ENCODE peak calls at places on chromosomes 1 and 21, in ten cellular contexts. Y is lower lobe of right lung, D is mucosa of gallbladder, M is activated T-cell treated with anti-CD3 and anti-CD28 coated beads for 1 hour, Z is lung microvascular endothelial cell, E is OCI-M1, A is amniotic stem cell, C is uterus, K is anterior cingulate cortex, N is cardiac muscle cell. G is an unnamed sample.
A peak's percentile ranks its signal among the peaks of the same experiment; 100 is the strongest.

GRCh38 chr1:9378801-9379200 is 86.1 kb downstream of the SPSB1 start:
- DNase-seq in Y (no peak), M (no peak), E (no peak), D (no peak), Z (no peak), K (no peak), N (no peak), C (no peak), A (no peak), G (no peak)

GRCh38 chr1:113975211-113975895 is 3.9 kb upstream of the OLFML3 start:
- DNase-seq in E (peak; percentile 82), C (no peak), M (no peak), Z (no peak), A (no peak), N (peak; percentile 27), K (no peak), D (no peak), Y (no peak), G (no peak)

GRCh38 chr1:245859510-245860114 is 647.5 kb downstream of the SMYD3 start:
- DNase-seq in Z (peak; percentile 73), N (no peak), M (no peak), Y (no peak), A (no peak), C (no peak), K (no peak), D (no peak), E (peak; percentile 10), G (no peak)

GRCh38 chr1:174998569-174999215 is 1.1 kb upstream of the CACYBP start:
- DNase-seq in K (no peak), N (peak; percentile 62), E (peak; percentile 85), M (peak; percentile 23), C (peak; percentile 25), D (peak; percentile 47), Z (peak; percentile 61), A (no peak), Y (no peak), G (peak; percentile 50)

GRCh38 chr1:21837476-21837875 is 25.4 kb downstream of the LDLRAD2 start:
- DNase-seq in E (no peak), D (no peak), K (no peak), Y (no peak), N (no peak), C (no peak), Z (no peak), M (no peak), A (no peak), G (no peak)

GRCh38 chr1:40840526-40841323 is 21.4 kb downstream of the CITED4 start:
- DNase-seq in E (peak; percentile 75), N (no peak), M (no peak), K (no peak), A (no peak), D (no peak), Y (no peak), Z (peak; percentile 28), C (no peak), G (no peak)

GRCh38 chr1:77742011-77742555 is 17.6 kb downstream of the USP33 start:
- DNase-seq in N (no peak), A (no peak), K (no peak), E (peak; percentile 36), Z (no peak), M (no peak), C (no peak), Y (no peak), D (no peak), G (no peak)

GRCh38 chr1:41382531-41383090 is 21.4 kb downstream of the FOXO6 start:
- DNase-seq in E (no peak), Y (peak; percentile 68), Z (peak; percentile 41), A (no peak), C (peak; percentile 79), M (no peak), K (no peak), N (peak; percentile 59), D (peak; percentile 40), G (peak; percentile 61)

GRCh38 chr1:63304410-63304809 is 18.0 kb upstream of the FOXD3 start:
- DNase-seq in K (no peak), D (no peak), Z (no peak), E (no peak), C (no peak), N (no peak), Y (no peak), M (no peak), A (no peak), G (no peak)

GRCh38 chr21:39630827-39631226 is 18.1 kb downstream of the B3GALT5 start:
- DNase-seq in E (no peak), Y (no peak), M (no peak), Z (no peak), C (no peak), D (no peak), K (no peak), A (no peak), N (no peak), G (no peak)

GRCh38 chr1:235990376-235990795 is 74.5 kb downstream of the NID1 start:
- DNase-seq in M (no peak), C (no peak), E (no peak), N (peak; percentile 96), D (no peak), A (no peak), Y (no peak), K (no peak), Z (peak; percentile 17), G (peak; percentile 42)

GRCh38 chr1:27864264-27864895 is 8.0 kb upstream of the THEMIS2 start:
- DNase-seq in A (no peak), K (no peak), Z (peak; percentile 32), M (no peak), E (peak; percentile 48), D (no peak), C (no peak), Y (no peak), N (no peak), G (no peak)

GRCh38 chr1:2124446-2125198 is 70.0 kb downstream of the FAAP20 start:
- DNase-seq in M (no peak), E (no peak), C (no peak), Y (peak; percentile 34), D (no peak), N (no peak), A (no peak), Z (no peak), K (no peak), G (no peak)

GRCh38 chr1:232949636-232950196 is 695 bp upstream of the NTPCR start:
- DNase-seq in C (no peak), K (no peak), A (no peak), N (no peak), Z (no peak), D (no peak), E (no peak), Y (no peak), M (no peak), G (no peak)

GRCh38 chr1:24908591-24909259 is 21.4 kb downstream of the RUNX3 start:
- DNase-seq in D (no peak), Y (peak; percentile 14), K (no peak), N (no peak), M (no peak), A (no peak), C (no peak), Z (no peak), E (no peak), G (no peak)

GRCh38 chr1:150661156-150661555 is 31.7 kb upstream of the ENSA start:
- DNase-seq in E (no peak), K (no peak), N (no peak), M (no peak), Z (no peak), Y (no peak), D (no peak), C (no peak), A (no peak), G (no peak)

GRCh38 chr1:157369808-157370521 is 182.3 kb downstream of the FCRL5 start:
- DNase-seq in N (peak; percentile 63), K (no peak), C (no peak), Z (peak; percentile 65), E (peak; percentile 96), Y (no peak), D (peak; percentile 44), M (peak; percentile 5), A (no peak), G (peak; percentile 53)

GRCh38 chr1:90339822-90340221 is 344.9 kb downstream of the ZNF326 start:
- DNase-seq in D (no peak), Y (no peak), E (peak; percentile 7), N (no peak), K (no peak), M (no peak), C (no peak), A (no peak), Z (no peak), G (no peak)

GRCh38 chr1:17922833-17923232 is 167.7 kb downstream of the ACTL8 start:
- DNase-seq in D (peak; percentile 40), N (peak; percentile 55), A (peak; percentile 3), M (no peak), C (no peak), Y (no peak), E (peak; percentile 33), Z (no peak), K (peak; percentile 1), G (no peak)

GRCh38 chr1:202270871-202271326 is 70.8 kb downstream of the UBE2T start:
- DNase-seq in C (no peak), M (no peak), D (no peak), K (no peak), E (no peak), Y (no peak), Z (no peak), A (no peak), N (no peak), G (no peak)

GRCh38 chr1:200130552-200130951 is 103.0 kb downstream of the NR5A2 start:
- DNase-seq in K (no peak), Z (no peak), Y (no peak), M (no peak), C (no peak), N (peak; percentile 16), D (no peak), E (no peak), A (no peak), G (no peak)

GRCh38 chr1:192904438-192904895 is 95.6 kb downstream of the RGS2 start:
- DNase-seq in M (no peak), C (peak; percentile 27), A (peak; percentile 16), K (no peak), Z (peak; percentile 76), D (peak; percentile 46), Y (no peak), N (peak; percentile 96), E (peak; percentile 64), G (no peak)

GRCh38 chr1:59377350-59377904 is 80.5 kb downstream of the FGGY start:
- DNase-seq in Z (no peak), K (no peak), N (no peak), A (no peak), C (no peak), D (no peak), E (no peak), M (no peak), Y (no peak), G (no peak)

GRCh38 chr1:24420547-24420946 is 4.9 kb downstream of the NIPAL3 start:
- DNase-seq in D (no peak), C (no peak), Z (no peak), K (no peak), N (peak; percentile 39), A (no peak), M (no peak), Y (no peak), E (no peak), G (no peak)

GRCh38 chr1:231354330-231355020 is 16.4 kb downstream of the SPRTN start:
- DNase-seq in N (peak; percentile 70), M (no peak), Z (no peak), D (no peak), E (peak; percentile 75), K (no peak), Y (no peak), C (no peak), A (no peak), G (no peak)

GRCh38 chr1:148353461-148354283 is 129.4 kb downstream of the PPIAL4G start:
- DNase-seq in A (peak; percentile 10), N (peak; percentile 73), D (no peak), C (no peak), E (peak; percentile 96), Y (no peak), K (no peak), M (no peak), Z (peak; percentile 38), G (no peak)

GRCh38 chr21:32578107-32578691 is 7.1 kb downstream of the TCP10L start:
- DNase-seq in N (peak; percentile 22), Y (no peak), E (peak; percentile 14), A (no peak), K (no peak), M (no peak), C (no peak), Z (peak; percentile 25), D (no peak), G (no peak)

GRCh38 chr1:54934869-54935268 is 45.6 kb upstream of the TMEM61 start:
- DNase-seq in N (peak; percentile 92), Y (no peak), A (peak; percentile 68), E (no peak), Z (peak; percentile 36), K (no peak), C (no peak), D (no peak), M (no peak), G (no peak)